ENCODE peak calls at places on chromosomes 7 and 10, in six cellular contexts. One of them, this sample, is unnamed.

GRCh38 chr7:131235489-131236317 is 92.0 kb upstream of the MKLN1 start:
- DNase-seq in WERI-Rb-1: no peak
- DNase-seq in cardiac muscle cell: no peak
- DNase-seq in A549: peak
- DNase-seq in PC-3: peak
- DNase-seq in GM12865: no peak
- DNase-seq in this sample: peak

GRCh38 chr10:92990615-92991014 is 70.0 kb upstream of the CYP26C1 start:
- DNase-seq in PC-3: peak
- DNase-seq in cardiac muscle cell: no peak
- DNase-seq in WERI-Rb-1: no peak
- DNase-seq in A549: no peak
- DNase-seq in GM12865: peak
- DNase-seq in this sample: no peak

GRCh38 chr10:17512341-17513001 is 58.1 kb upstream of the ST8SIA6 start:
- DNase-seq in GM12865: peak
- DNase-seq in WERI-Rb-1: no peak
- DNase-seq in PC-3: peak
- DNase-seq in cardiac muscle cell: peak
- DNase-seq in A549: peak
- DNase-seq in this sample: peak

GRCh38 chr7:43629857-43630256 is 46.9 kb downstream of the STK17A start:
- DNase-seq in GM12865: no peak
- DNase-seq in PC-3: no peak
- DNase-seq in WERI-Rb-1: no peak
- DNase-seq in cardiac muscle cell: no peak
- DNase-seq in A549: no peak
- DNase-seq in this sample: no peak

GRCh38 chr10:74439213-74439612 is 288.2 kb downstream of the ADK start:
- DNase-seq in GM12865: no peak
- DNase-seq in PC-3: no peak
- DNase-seq in A549: no peak
- DNase-seq in WERI-Rb-1: no peak
- DNase-seq in cardiac muscle cell: peak
- DNase-seq in this sample: no peak

GRCh38 chr7:79436378-79436777 is 17.1 kb downstream of the MAGI2 start:
- DNase-seq in A549: no peak
- DNase-seq in PC-3: peak
- DNase-seq in WERI-Rb-1: no peak
- DNase-seq in cardiac muscle cell: no peak
- DNase-seq in GM12865: no peak
- DNase-seq in this sample: no peak

GRCh38 chr7:137846588-137847417 is at the start of gene DGKI:
- DNase-seq in PC-3: no peak
- DNase-seq in GM12865: peak
- DNase-seq in WERI-Rb-1: no peak
- DNase-seq in cardiac muscle cell: peak
- DNase-seq in A549: no peak
- DNase-seq in this sample: no peak

GRCh38 chr7:65239707-65240352 is 133.8 kb upstream of the ZNF92 start:
- DNase-seq in GM12865: no peak
- DNase-seq in cardiac muscle cell: peak
- DNase-seq in A549: peak
- DNase-seq in WERI-Rb-1: peak
- DNase-seq in PC-3: peak
- DNase-seq in this sample: peak

GRCh38 chr7:37083311-37084096 is 359.2 kb upstream of the AOAH start:
- DNase-seq in A549: no peak
- DNase-seq in GM12865: no peak
- DNase-seq in WERI-Rb-1: no peak
- DNase-seq in PC-3: no peak
- DNase-seq in cardiac muscle cell: no peak
- DNase-seq in this sample: no peak

GRCh38 chr7:80603940-80604339 is 34.5 kb upstream of the CD36 start:
- DNase-seq in GM12865: no peak
- DNase-seq in WERI-Rb-1: no peak
- DNase-seq in cardiac muscle cell: no peak
- DNase-seq in PC-3: no peak
- DNase-seq in A549: no peak
- DNase-seq in this sample: no peak

GRCh38 chr7:122092964-122093797 is 50.9 kb downstream of the AASS start:
- DNase-seq in cardiac muscle cell: peak
- DNase-seq in GM12865: peak
- DNase-seq in WERI-Rb-1: peak
- DNase-seq in A549: peak
- DNase-seq in PC-3: peak
- DNase-seq in this sample: peak

DNA sequence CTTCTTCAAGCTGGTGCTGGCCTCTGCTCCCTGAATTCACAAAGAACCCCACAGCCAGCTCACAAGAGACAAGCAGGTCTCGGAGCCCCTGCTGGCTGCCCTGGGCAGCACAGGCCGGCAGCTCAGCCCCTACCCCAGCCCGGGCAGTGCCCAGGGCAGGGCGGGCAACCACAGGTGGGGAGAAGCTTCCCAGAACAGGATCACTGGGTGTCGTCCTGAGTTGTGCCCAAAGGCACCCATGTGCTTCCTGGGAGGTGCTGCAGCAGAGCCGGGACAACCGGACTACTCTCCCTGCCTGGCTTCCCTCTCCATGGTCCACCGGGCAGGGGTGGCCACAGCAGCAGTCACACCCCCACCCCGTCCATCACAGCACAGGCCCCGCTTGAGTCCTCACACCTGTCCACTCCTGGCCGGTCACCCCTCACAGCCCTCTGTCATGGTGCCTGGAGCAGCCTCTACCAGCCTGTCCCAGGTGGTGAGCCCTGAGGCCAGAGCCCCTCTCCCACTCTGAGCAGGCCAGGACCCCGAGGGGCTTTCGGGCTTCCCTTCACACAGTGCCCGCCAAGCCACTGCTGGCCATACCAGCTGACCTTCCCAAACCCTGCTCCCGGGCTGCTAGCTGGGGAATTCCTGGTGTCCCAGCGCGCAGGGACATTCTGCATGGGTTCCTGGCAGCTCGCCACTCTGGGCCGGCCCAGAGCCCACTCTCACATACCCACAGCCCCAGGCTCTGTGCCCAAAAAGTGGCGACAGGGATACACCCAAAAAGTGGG is 3.1 kb downstream of the RASGEF1A start:
- DNase-seq in WERI-Rb-1: no peak
- DNase-seq in A549: peak
- DNase-seq in GM12865: no peak
- DNase-seq in cardiac muscle cell: no peak
- DNase-seq in PC-3: no peak
- DNase-seq in this sample: no peak
- TF ChIP-seq CTCF in WERI-Rb-1: peak
- TF ChIP-seq CTCF in A549: peak
- TF ChIP-seq CTCF in GM12865: no peak
- TF ChIP-seq CTCF in cardiac muscle cell: peak
- TF ChIP-seq CTCF in PC-3: peak
- TF ChIP-seq CTCF in this sample: peak

DNA sequence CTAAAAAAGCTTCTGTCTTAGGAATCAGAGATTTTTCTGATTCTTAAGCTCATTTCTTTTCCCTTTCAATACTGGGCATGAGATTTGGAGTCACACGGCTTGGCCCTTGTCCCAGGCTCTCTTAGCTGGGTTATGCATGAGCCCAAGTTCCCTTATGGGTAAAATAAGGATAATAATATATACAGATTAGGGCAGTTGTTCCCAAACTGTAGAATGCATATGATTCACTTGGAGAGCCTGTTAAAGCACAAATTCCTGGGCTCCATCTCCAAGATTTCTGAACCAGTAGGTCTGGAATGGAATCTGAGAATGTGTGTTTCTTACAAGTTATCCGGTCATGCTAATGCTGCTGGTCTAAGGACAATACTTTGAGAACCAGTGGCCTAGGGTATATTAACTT is 154.0 kb downstream of the REEP3 start:
- DNase-seq in PC-3: no peak
- DNase-seq in GM12865: no peak
- DNase-seq in WERI-Rb-1: no peak
- DNase-seq in A549: no peak
- DNase-seq in cardiac muscle cell: no peak
- DNase-seq in this sample: no peak
- TF ChIP-seq CTCF in PC-3: no peak
- TF ChIP-seq CTCF in GM12865: no peak
- TF ChIP-seq CTCF in WERI-Rb-1: no peak
- TF ChIP-seq CTCF in A549: no peak
- TF ChIP-seq CTCF in cardiac muscle cell: no peak
- TF ChIP-seq CTCF in this sample: no peak

GRCh38 chr10:87942884-87943527 is 79.6 kb downstream of the PTEN start:
- DNase-seq in GM12865: no peak
- DNase-seq in cardiac muscle cell: no peak
- DNase-seq in WERI-Rb-1: no peak
- DNase-seq in PC-3: no peak
- DNase-seq in A549: no peak
- DNase-seq in this sample: no peak

GRCh38 chr10:87940210-87940609 is 76.8 kb downstream of the PTEN start:
- DNase-seq in WERI-Rb-1: no peak
- DNase-seq in A549: no peak
- DNase-seq in PC-3: no peak
- DNase-seq in cardiac muscle cell: no peak
- DNase-seq in GM12865: no peak
- DNase-seq in this sample: no peak

GRCh38 chr10:87945994-87946393 is 82.6 kb downstream of the PTEN start:
- DNase-seq in A549: no peak
- DNase-seq in cardiac muscle cell: no peak
- DNase-seq in WERI-Rb-1: no peak
- DNase-seq in PC-3: no peak
- DNase-seq in GM12865: no peak
- DNase-seq in this sample: no peak
- TF ChIP-seq CTCF in A549: no peak
- TF ChIP-seq CTCF in cardiac muscle cell: no peak
- TF ChIP-seq CTCF in WERI-Rb-1: no peak
- TF ChIP-seq CTCF in PC-3: no peak
- TF ChIP-seq CTCF in GM12865: no peak
- TF ChIP-seq CTCF in this sample: no peak

DNA sequence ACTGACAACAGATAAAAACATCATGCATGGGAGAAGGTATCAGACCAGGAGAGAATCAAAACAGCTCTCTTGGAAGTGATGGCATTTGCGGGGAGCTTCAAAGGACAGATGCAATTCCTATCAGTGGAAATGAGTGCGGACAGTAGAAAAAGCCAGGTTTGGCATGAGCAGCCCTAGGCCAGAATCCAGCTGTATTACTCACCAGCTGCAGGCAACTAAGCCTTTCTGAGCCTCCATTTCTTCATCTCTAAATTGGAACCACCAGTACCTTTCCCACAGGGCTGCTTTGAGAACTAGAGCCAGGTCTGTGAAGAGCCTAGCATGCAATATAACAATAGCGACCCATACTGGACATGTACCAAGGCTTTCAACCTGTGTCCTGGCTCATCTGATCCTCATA is 101.0 kb downstream of the GSAP start:
- DNase-seq in A549: no peak
- DNase-seq in WERI-Rb-1: no peak
- DNase-seq in GM12865: no peak
- DNase-seq in cardiac muscle cell: no peak
- DNase-seq in PC-3: no peak
- DNase-seq in this sample: no peak
- TF ChIP-seq CTCF in A549: no peak
- TF ChIP-seq CTCF in WERI-Rb-1: no peak
- TF ChIP-seq CTCF in GM12865: no peak
- TF ChIP-seq CTCF in cardiac muscle cell: no peak
- TF ChIP-seq CTCF in PC-3: no peak
- TF ChIP-seq CTCF in this sample: no peak

GRCh38 chr10:52483587-52483986 is 169.5 kb downstream of the DKK1 start:
- DNase-seq in A549: no peak
- DNase-seq in PC-3: no peak
- DNase-seq in GM12865: peak
- DNase-seq in WERI-Rb-1: no peak
- DNase-seq in cardiac muscle cell: no peak
- DNase-seq in this sample: no peak

GRCh38 chr10:52488606-52489485 is 174.8 kb downstream of the DKK1 start:
- DNase-seq in A549: peak
- DNase-seq in PC-3: peak
- DNase-seq in cardiac muscle cell: peak
- DNase-seq in WERI-Rb-1: no peak
- DNase-seq in GM12865: peak
- DNase-seq in this sample: peak

GRCh38 chr10:52484426-52485065 is 170.5 kb downstream of the DKK1 start:
- DNase-seq in PC-3: no peak
- DNase-seq in A549: no peak
- DNase-seq in cardiac muscle cell: no peak
- DNase-seq in GM12865: no peak
- DNase-seq in WERI-Rb-1: no peak
- DNase-seq in this sample: no peak

GRCh38 chr10:52485486-52485885 is 171.4 kb downstream of the DKK1 start:
- DNase-seq in cardiac muscle cell: no peak
- DNase-seq in PC-3: no peak
- DNase-seq in GM12865: no peak
- DNase-seq in A549: no peak
- DNase-seq in WERI-Rb-1: no peak
- DNase-seq in this sample: no peak

GRCh38 chr10:52486840-52487611 is 172.9 kb downstream of the DKK1 start:
- DNase-seq in GM12865: no peak
- DNase-seq in PC-3: peak
- DNase-seq in A549: peak
- DNase-seq in WERI-Rb-1: no peak
- DNase-seq in cardiac muscle cell: no peak
- DNase-seq in this sample: peak
- TF ChIP-seq CTCF in GM12865: no peak
- TF ChIP-seq CTCF in PC-3: no peak
- TF ChIP-seq CTCF in A549: no peak
- TF ChIP-seq CTCF in WERI-Rb-1: no peak
- TF ChIP-seq CTCF in cardiac muscle cell: no peak
- TF ChIP-seq CTCF in this sample: no peak

GRCh38 chr7:8277394-8277982 is 15.5 kb upstream of the ICA1 start:
- DNase-seq in A549: peak
- DNase-seq in GM12865: peak
- DNase-seq in PC-3: peak
- DNase-seq in cardiac muscle cell: peak
- DNase-seq in WERI-Rb-1: no peak
- DNase-seq in this sample: peak
- TF ChIP-seq CTCF in A549: peak
- TF ChIP-seq CTCF in GM12865: peak
- TF ChIP-seq CTCF in PC-3: peak
- TF ChIP-seq CTCF in cardiac muscle cell: no peak
- TF ChIP-seq CTCF in WERI-Rb-1: peak
- TF ChIP-seq CTCF in this sample: peak